ENCODE peak calls at places on chromosomes 13 and 19, in nine cellular contexts. K, J, P, A, F, H, B, X and N are unnamed samples.

GRCh38 chr19:13353625-13354024 is 152.7 kb downstream of the CACNA1A start:
- DNase-seq in A (no peak), B (no peak), K (no peak), H (no peak), F (no peak), J (no peak), P (no peak), X (no peak), N (no peak)

GRCh38 chr13:109592776-109593175 is 193.6 kb downstream of the IRS2 start:
- DNase-seq in P (peak), F (no peak), J (no peak), H (no peak), A (no peak), K (no peak), X (no peak), B (no peak), N (no peak)

GRCh38 chr19:50710612-50711011 is 9.0 kb downstream of the SHANK1 start:
- DNase-seq in F (peak), H (no peak), B (no peak), J (no peak), K (no peak), X (no peak), P (no peak), A (no peak), N (no peak)

GRCh38 chr19:1251503-1252220 is 3.3 kb downstream of the MIDN start:
- DNase-seq in A (no peak), X (peak), P (peak), B (no peak), H (peak), J (peak), F (peak), K (no peak), N (no peak)

GRCh38 chr13:93254775-93255174 is 28.2 kb downstream of the GPC6 start:
- DNase-seq in K (no peak), X (no peak), P (no peak), H (no peak), J (no peak), A (no peak), F (no peak), B (no peak), N (no peak)

GRCh38 chr19:29858000-29858596 is 46.3 kb downstream of the CCNE1 start:
- DNase-seq in B (no peak), A (peak), P (no peak), F (peak), J (no peak), H (peak), K (no peak), X (no peak), N (no peak)

GRCh38 chr19:2721570-2722540 is 683 bp upstream of the DIRAS1 start:
- DNase-seq in F (no peak), H (no peak), J (no peak), P (no peak), X (no peak), A (no peak), B (no peak), K (no peak), N (no peak)

GRCh38 chr19:3528080-3528479 is 10.9 kb upstream of the TEKTIP1 start:
- DNase-seq in K (no peak), B (no peak), P (no peak), H (no peak), X (no peak), F (no peak), A (no peak), J (no peak), N (no peak)

GRCh38 chr13:36543671-36544070 is 111.4 kb downstream of the CCNA1 start:
- DNase-seq in H (no peak), F (no peak), B (no peak), P (no peak), X (no peak), A (no peak), K (no peak), J (no peak), N (no peak)

GRCh38 chr13:99418663-99419140 is 82.6 kb upstream of the TM9SF2 start:
- DNase-seq in J (no peak), A (no peak), H (no peak), F (peak), B (no peak), P (no peak), X (no peak), K (no peak), N (no peak)

GRCh38 chr13:47215741-47216140 is 318.9 kb upstream of the HTR2A start:
- DNase-seq in J (no peak), K (no peak), P (no peak), X (no peak), B (no peak), A (peak), H (peak), F (no peak), N (no peak)

GRCh38 chr19:49793561-49793840 is 19.6 kb downstream of the FUZ start:
- DNase-seq in P (no peak), H (no peak), K (no peak), X (no peak), F (no peak), J (no peak), A (peak), B (no peak), N (no peak)

GRCh38 chr13:22176968-22177545 is 506.2 kb downstream of the FGF9 start:
- DNase-seq in F (no peak), J (no peak), K (no peak), X (no peak), H (no peak), A (no peak), B (no peak), P (no peak), N (no peak)

GRCh38 chr19:1673645-1674292 is 21.4 kb upstream of the TCF3 start:
- DNase-seq in H (no peak), B (no peak), F (no peak), A (no peak), J (no peak), X (no peak), P (no peak), K (no peak), N (no peak)

GRCh38 chr19:6671960-6672359 is 2.0 kb upstream of the TNFSF14 start:
- DNase-seq in J (no peak), H (no peak), X (no peak), F (no peak), A (no peak), K (no peak), P (no peak), B (no peak), N (no peak)

GRCh38 chr13:109779876-109780516 is 6.4 kb downstream of the IRS2 start:
- DNase-seq in F (no peak), B (no peak), P (no peak), A (no peak), X (no peak), K (no peak), H (no peak), J (no peak), N (no peak)

GRCh38 chr13:114047358-114047881 is 73.5 kb upstream of the C13orf46 start:
- DNase-seq in K (no peak), A (no peak), H (no peak), B (no peak), F (no peak), X (no peak), J (no peak), P (no peak), N (no peak)
- H3K27ac ChIP-seq in K (no peak), A (no peak), H (no peak), B (no peak), F (no peak), X (no peak), J (no peak), P (no peak), N (no peak)

GRCh38 chr13:113996081-113996911 is 22.4 kb upstream of the C13orf46 start:
- DNase-seq in J (no peak), B (no peak), X (no peak), P (no peak), F (peak), K (no peak), H (no peak), A (no peak), N (no peak)

GRCh38 chr13:113996912-113997745 is 23.3 kb upstream of the C13orf46 start:
- DNase-seq in A (no peak), K (no peak), F (peak), B (no peak), X (no peak), P (no peak), J (no peak), H (no peak), N (no peak)

GRCh38 chr13:113998781-113999617 is 25.1 kb upstream of the C13orf46 start:
- DNase-seq in H (no peak), J (no peak), P (no peak), A (no peak), B (no peak), F (peak), X (no peak), K (no peak), N (no peak)

GRCh38 chr13:113999618-113999910 is 25.7 kb upstream of the C13orf46 start:
- DNase-seq in K (no peak), F (peak), B (no peak), X (no peak), H (no peak), P (no peak), J (no peak), A (peak), N (no peak)

DNA sequence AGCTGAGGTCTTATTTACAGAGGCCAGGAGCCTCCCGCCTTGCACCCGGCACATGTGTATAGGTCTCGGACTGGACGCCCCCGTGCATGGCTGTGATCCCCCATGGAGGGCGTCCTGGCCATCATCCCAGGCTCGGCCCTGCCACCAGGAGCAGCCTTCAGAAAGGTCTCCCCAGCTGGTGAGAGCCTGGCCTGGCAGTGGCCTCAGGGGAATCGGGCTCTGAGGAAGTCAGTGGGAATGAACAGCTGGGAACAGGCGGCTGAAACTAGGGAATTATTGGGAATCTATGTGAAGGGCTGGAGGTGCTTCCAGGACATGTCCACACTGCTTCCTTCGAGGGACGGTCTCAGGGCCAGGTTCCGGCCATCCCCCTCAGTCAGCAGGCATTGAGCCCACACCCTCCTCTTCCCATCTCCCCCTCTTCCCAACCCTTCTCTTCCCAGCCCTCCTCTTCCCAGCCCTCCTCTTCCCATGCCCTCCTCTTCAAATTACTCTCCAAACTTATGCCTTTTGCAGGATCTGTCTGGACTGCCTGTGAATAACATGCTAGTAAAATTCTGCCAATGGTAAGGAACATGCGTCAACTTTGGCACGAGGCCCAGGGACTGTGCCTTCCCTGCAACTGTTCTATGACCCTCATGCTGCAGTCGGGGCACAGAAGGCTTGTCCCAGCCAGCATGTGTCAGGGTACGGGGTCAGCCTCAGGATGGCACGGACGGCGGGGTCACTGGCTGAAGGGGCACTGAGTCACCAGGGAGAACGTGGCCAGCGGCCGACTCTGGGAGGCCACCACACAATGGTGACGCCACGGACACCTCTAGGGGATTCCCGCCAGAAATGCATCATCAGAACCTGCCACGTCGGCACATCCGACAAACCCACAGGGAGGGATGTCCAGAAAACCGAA is 24.2 kb upstream of the C13orf46 start:
- DNase-seq in H (no peak), P (no peak), F (peak), B (no peak), X (peak), K (peak), A (peak), J (peak), N (no peak)
- H3K27ac ChIP-seq in H (no peak), P (no peak), F (no peak), B (no peak), X (peak), K (peak), A (peak), J (peak), N (no peak)

DNA sequence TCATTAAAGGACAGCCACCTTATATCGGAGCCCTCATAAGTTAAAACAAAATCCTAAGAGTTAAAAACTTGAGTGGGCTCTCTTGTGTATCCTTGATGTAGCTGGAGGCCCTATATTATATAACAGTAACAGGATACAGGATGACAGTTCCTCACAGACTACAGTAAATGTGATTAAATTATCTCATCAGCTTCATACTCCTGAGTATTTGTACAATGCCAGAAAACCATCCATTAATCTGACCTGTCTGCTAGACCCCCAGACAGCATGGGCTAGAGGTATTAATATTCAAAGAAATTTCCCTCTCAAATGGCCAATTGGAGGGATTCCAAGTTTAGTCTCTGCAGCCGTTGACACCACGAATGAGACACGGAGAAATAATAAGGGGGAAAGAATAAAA is 155.7 kb upstream of the KLF12 start:
- DNase-seq in K (no peak), A (no peak), H (no peak), B (no peak), F (no peak), J (no peak), P (no peak), X (no peak), N (no peak)
- H3K27ac ChIP-seq in K (peak), A (no peak), H (no peak), B (no peak), F (peak), J (no peak), P (no peak), X (peak), N (peak)

GRCh38 chr13:48654511-48654910 is 782 bp downstream of the CYSLTR2 start:
- DNase-seq in X (no peak), B (no peak), A (no peak), P (no peak), K (no peak), J (no peak), F (no peak), H (no peak), N (no peak)
- H3K27ac ChIP-seq in X (peak), B (no peak), A (no peak), P (no peak), K (no peak), J (no peak), F (no peak), H (no peak), N (no peak)

DNA sequence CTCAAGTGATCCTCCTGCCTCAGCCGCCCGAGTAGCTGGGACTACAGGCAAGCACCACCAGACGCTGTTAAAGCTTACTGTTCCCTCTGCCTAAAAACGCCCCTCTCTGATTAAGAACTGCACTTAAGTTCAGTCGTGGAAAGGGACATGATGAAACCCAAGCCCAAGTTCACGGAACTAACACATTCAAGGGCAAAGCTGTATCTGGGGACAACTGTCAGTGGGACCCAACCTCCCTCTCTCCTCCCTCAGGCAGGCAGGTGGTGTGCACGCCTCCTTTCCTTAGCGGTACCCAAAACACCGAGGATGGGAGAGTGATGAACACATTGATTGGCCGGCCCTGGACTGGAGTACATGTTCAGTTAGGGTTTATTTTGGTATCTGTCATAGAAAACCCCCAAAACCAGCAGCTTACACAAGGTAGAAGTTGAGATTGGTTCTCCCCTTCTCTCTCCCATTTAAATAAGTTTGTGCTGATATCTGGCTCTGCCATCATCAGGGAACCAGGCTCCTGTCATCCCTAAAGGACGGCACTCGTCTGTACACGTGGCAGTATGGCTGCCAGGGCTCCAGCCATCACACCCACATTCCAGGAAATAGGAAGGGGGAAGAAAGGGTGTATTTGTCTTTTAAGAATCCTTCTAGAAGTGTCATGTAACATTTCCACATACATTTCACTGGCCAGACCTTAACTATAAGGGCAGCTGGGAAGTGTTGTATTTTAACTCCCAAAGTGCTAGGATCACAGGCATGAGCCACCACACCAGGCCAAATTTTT is 10.2 kb downstream of the SPC24 start:
- DNase-seq in H (no peak), B (no peak), F (no peak), P (no peak), A (no peak), K (no peak), J (no peak), X (no peak), N (no peak)
- H3K27ac ChIP-seq in H (no peak), B (no peak), F (no peak), P (peak), A (no peak), K (no peak), J (no peak), X (peak), N (no peak)

GRCh38 chr19:18173572-18174294 is at the start of gene IFI30:
- DNase-seq in P (peak), X (peak), F (peak), H (peak), B (no peak), K (no peak), J (peak), A (peak), N (no peak)
- H3K27ac ChIP-seq in P (peak), X (peak), F (peak), H (no peak), B (peak), K (peak), J (peak), A (no peak), N (no peak)

GRCh38 chr13:72852207-72852606 is 70.3 kb downstream of the PIBF1 start:
- DNase-seq in F (no peak), P (no peak), X (no peak), K (no peak), J (no peak), H (no peak), B (no peak), A (no peak), N (no peak)

GRCh38 chr13:72851678-72852014 is 69.7 kb downstream of the PIBF1 start:
- DNase-seq in X (no peak), J (no peak), A (no peak), P (no peak), B (no peak), F (no peak), H (peak), K (no peak), N (no peak)

GRCh38 chr13:72849571-72849970 is 67.6 kb downstream of the PIBF1 start:
- DNase-seq in K (no peak), X (no peak), H (no peak), F (no peak), A (peak), P (no peak), B (no peak), J (no peak), N (no peak)

GRCh38 chr13:72853000-72853399 is 71.1 kb downstream of the PIBF1 start:
- DNase-seq in J (no peak), H (no peak), A (no peak), K (no peak), F (no peak), X (no peak), B (no peak), P (no peak), N (no peak)

DNA sequence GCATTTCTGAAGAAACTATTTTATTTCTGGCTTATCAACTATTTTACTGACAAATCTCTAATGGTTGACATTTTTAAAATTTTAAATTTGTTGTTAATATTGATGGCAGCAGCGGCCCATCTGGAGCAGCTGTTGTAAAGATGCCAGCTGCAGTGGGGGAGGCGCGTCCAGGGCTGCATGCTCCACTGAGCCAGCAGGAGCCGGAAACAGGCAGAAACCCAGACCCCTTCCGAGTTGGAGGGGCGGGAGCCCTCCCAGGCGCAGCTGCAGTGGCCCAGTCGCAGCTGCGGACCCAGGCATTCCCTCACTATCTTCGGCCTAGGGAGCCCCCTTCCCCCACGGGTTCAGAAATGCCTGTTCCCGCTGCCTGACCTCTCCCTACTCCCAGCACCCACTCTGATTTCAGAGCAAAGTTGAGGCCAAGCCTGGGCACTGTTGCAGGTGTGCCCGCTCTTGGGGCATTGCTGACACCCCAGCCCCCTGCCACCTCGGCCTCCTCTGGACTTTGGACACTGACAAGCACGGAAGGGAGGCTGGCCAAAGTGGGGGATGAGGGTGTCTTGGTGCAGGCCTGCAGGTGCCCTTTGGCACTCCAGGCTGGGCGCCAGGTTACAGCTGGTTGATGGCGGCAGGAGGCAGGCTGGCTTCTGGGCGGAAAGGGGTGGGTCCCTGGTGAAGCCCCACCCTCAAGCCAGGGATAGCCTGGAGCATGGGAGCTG is 69.2 kb downstream of the PIBF1 start:
- DNase-seq in P (no peak), A (no peak), B (no peak), K (no peak), J (no peak), X (no peak), F (peak), H (no peak), N (no peak)
- H3K27ac ChIP-seq in P (no peak), A (no peak), B (no peak), K (no peak), J (no peak), X (no peak), F (no peak), H (no peak), N (no peak)